ENCODE peak calls at places on chromosome 9, in four cellular contexts. One of them, this sample, is unnamed. For H3K4me1, the result is how much of the 10 kb centered on the place peaks cover.

GRCh38 chr9:113573303-113573958 is 109.9 kb downstream of the RGS3 start:
- DNase-seq in DND-41: no peak
- DNase-seq in pancreas: peak
- DNase-seq in spleen: peak
- DNase-seq in this sample: peak

GRCh38 chr9:36765468-36766341 is 193.0 kb downstream of the MELK start:
- DNase-seq in pancreas: peak
- DNase-seq in spleen: peak
- DNase-seq in DND-41: peak
- DNase-seq in this sample: peak

GRCh38 chr9:134964686-134965085 is 47.0 kb upstream of the FCN1 start:
- DNase-seq in pancreas: peak
- DNase-seq in DND-41: no peak
- DNase-seq in spleen: peak
- DNase-seq in this sample: no peak

GRCh38 chr9:138047469-138048040 is 170.0 kb downstream of the CACNA1B start:
- DNase-seq in spleen: no peak
- DNase-seq in pancreas: no peak
- DNase-seq in DND-41: no peak
- DNase-seq in this sample: no peak

GRCh38 chr9:112719292-112719691 is 1.4 kb upstream of the INIP start:
- DNase-seq in DND-41: no peak
- DNase-seq in spleen: no peak
- DNase-seq in pancreas: no peak
- DNase-seq in this sample: no peak

GRCh38 chr9:126880947-126881332 is 20.5 kb downstream of the ZBTB34 start:
- DNase-seq in spleen: no peak
- DNase-seq in DND-41: no peak
- DNase-seq in pancreas: no peak
- DNase-seq in this sample: no peak

GRCh38 chr9:100011062-100011681 is 87.6 kb downstream of the ERP44 start:
- DNase-seq in spleen: no peak
- DNase-seq in pancreas: no peak
- DNase-seq in DND-41: peak
- DNase-seq in this sample: no peak

GRCh38 chr9:14056235-14056930 is 257.6 kb downstream of the NFIB start:
- DNase-seq in spleen: no peak
- DNase-seq in pancreas: no peak
- DNase-seq in DND-41: no peak
- DNase-seq in this sample: no peak

GRCh38 chr9:97632406-97632991 is 669 bp downstream of the TSTD2 start:
- DNase-seq in spleen: peak
- DNase-seq in DND-41: peak
- DNase-seq in pancreas: peak
- DNase-seq in this sample: peak

GRCh38 chr9:109467936-109468335 is 30.2 kb downstream of the PTPN3 start:
- DNase-seq in pancreas: no peak
- DNase-seq in spleen: no peak
- DNase-seq in DND-41: peak
- DNase-seq in this sample: no peak

GRCh38 chr9:120971938-120972337 is 45.3 kb upstream of the TRAF1 start:
- DNase-seq in pancreas: no peak
- DNase-seq in DND-41: no peak
- DNase-seq in spleen: no peak
- DNase-seq in this sample: no peak

GRCh38 chr9:22204240-22204639 is 195.1 kb upstream of the CDKN2B start:
- DNase-seq in spleen: no peak
- DNase-seq in DND-41: no peak
- DNase-seq in pancreas: no peak
- DNase-seq in this sample: no peak

GRCh38 chr9:76181020-76181641 is 213.1 kb downstream of the RFK start:
- DNase-seq in pancreas: no peak
- DNase-seq in DND-41: no peak
- DNase-seq in spleen: no peak
- DNase-seq in this sample: no peak

GRCh38 chr9:93017621-93018020 is 40.9 kb upstream of the SUSD3 start:
- DNase-seq in spleen: peak
- DNase-seq in DND-41: no peak
- DNase-seq in pancreas: no peak
- DNase-seq in this sample: peak

GRCh38 chr9:133715295-133715865 is 22.8 kb downstream of the SARDH start:
- DNase-seq in spleen: peak
- DNase-seq in pancreas: peak
- DNase-seq in DND-41: no peak
- DNase-seq in this sample: peak

GRCh38 chr9:99360026-99360425 is 137.9 kb downstream of the SEC61B start:
- DNase-seq in spleen: no peak
- DNase-seq in pancreas: no peak
- DNase-seq in DND-41: no peak
- DNase-seq in this sample: no peak

GRCh38 chr9:124522121-124523098 is 15.2 kb upstream of the NR5A1 start:
- DNase-seq in pancreas: no peak
- DNase-seq in spleen: no peak
- DNase-seq in DND-41: no peak
- DNase-seq in this sample: no peak

GRCh38 chr9:73269430-73270101 is 117.9 kb downstream of the ANXA1 start:
- DNase-seq in DND-41: no peak
- DNase-seq in spleen: no peak
- DNase-seq in pancreas: no peak
- DNase-seq in this sample: no peak

GRCh38 chr9:89954229-89954628 is 349.4 kb downstream of the GADD45G start:
- DNase-seq in DND-41: no peak
- DNase-seq in spleen: no peak
- DNase-seq in pancreas: no peak
- DNase-seq in this sample: no peak

GRCh38 chr9:20683351-20684034 is 566 bp upstream of the FOCAD start:
- DNase-seq in pancreas: no peak
- DNase-seq in spleen: no peak
- DNase-seq in DND-41: peak
- DNase-seq in this sample: no peak

GRCh38 chr9:118618091-118618490 is 751.1 kb downstream of the BRINP1 start:
- DNase-seq in pancreas: no peak
- DNase-seq in DND-41: no peak
- DNase-seq in spleen: no peak
- DNase-seq in this sample: no peak

GRCh38 chr9:35258665-35259474 is 97.1 kb downstream of the UNC13B start:
- DNase-seq in pancreas: peak
- DNase-seq in spleen: no peak
- DNase-seq in DND-41: peak
- DNase-seq in this sample: peak

DNA sequence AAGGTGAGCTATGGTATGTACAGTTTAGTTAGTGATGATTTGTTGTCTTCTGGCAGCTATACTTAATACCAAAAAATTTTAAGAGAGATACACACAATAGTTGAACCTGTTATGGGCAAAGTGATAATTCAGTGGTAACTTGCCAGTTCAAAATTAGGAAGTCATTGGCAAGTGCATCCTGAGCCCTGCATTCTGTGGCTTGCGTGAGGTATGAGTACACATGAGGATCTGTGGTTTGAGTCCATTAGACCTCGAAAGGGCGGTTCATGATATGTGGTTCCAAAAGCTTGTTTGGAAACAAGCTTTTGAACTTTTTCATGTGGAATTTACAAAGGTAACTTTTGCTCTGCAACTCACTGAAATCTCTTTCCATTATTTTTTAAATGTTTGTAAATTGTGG is 47.0 kb downstream of the GPR21 start:
- DNase-seq in spleen: no peak
- DNase-seq in pancreas: no peak
- DNase-seq in DND-41: no peak
- DNase-seq in this sample: no peak
- H3K4me1 ChIP-seq in spleen: under half
- H3K4me1 ChIP-seq in pancreas: under half
- H3K4me1 ChIP-seq in DND-41: under half
- H3K4me1 ChIP-seq in this sample: under half

DNA sequence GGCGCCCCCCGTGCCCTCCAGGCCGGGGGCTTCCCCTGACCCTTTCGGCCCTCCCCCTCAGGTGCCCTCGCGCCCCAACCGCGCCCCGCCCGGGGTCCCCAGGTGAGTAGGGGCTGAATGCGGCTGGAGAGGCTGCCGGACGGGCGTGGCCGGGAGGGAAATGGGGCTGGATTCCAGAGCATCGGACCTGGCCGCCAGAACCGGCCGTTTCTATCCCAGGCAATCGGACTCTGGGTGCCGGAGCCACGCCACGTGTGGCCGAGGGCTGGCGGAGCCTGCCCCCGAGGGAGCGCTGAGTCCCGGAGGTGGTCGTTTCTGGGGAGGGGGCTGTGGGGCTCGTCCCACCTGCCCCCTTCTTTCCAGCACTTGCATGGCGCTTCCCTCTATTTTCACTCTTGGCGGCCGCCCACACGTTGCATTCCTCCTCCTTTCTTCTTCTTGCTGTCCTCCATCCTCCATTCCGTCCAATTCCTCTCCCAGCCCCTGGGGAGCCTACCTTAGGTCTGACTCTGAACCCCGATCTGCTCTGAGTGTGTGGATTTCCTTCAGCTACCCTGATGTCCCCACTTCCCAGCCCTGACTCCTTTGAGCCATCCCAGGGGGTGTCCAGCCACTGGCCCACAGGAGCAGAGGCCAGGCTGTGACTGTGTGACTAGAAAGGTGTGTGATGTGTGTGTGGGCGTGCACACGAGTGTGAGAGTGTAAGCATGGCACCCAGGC is 24.8 kb downstream of the GOLGA2 start:
- DNase-seq in spleen: no peak
- DNase-seq in DND-41: no peak
- DNase-seq in pancreas: no peak
- DNase-seq in this sample: no peak
- H3K4me3 ChIP-seq in spleen: peak
- H3K4me3 ChIP-seq in DND-41: no peak
- H3K4me3 ChIP-seq in pancreas: peak
- H3K4me3 ChIP-seq in this sample: no peak

GRCh38 chr9:33228606-33229005 is 11.4 kb upstream of the SPINK4 start:
- DNase-seq in pancreas: no peak
- DNase-seq in DND-41: no peak
- DNase-seq in spleen: no peak
- DNase-seq in this sample: no peak

GRCh38 chr9:33227741-33228140 is 12.2 kb upstream of the SPINK4 start:
- DNase-seq in spleen: no peak
- DNase-seq in DND-41: no peak
- DNase-seq in pancreas: no peak
- DNase-seq in this sample: no peak

GRCh38 chr9:33227013-33227398 is 13.0 kb upstream of the SPINK4 start:
- DNase-seq in spleen: peak
- DNase-seq in pancreas: no peak
- DNase-seq in DND-41: no peak
- DNase-seq in this sample: no peak

GRCh38 chr9:33223696-33224095 is 16.3 kb upstream of the SPINK4 start:
- DNase-seq in DND-41: no peak
- DNase-seq in pancreas: no peak
- DNase-seq in spleen: no peak
- DNase-seq in this sample: no peak

GRCh38 chr9:33225319-33226152 is 14.4 kb upstream of the SPINK4 start:
- DNase-seq in DND-41: peak
- DNase-seq in spleen: no peak
- DNase-seq in pancreas: no peak
- DNase-seq in this sample: no peak
- TF ChIP-seq CTCF in DND-41: peak
- TF ChIP-seq CTCF in spleen: peak
- TF ChIP-seq CTCF in pancreas: peak
- TF ChIP-seq CTCF in this sample: peak

DNA sequence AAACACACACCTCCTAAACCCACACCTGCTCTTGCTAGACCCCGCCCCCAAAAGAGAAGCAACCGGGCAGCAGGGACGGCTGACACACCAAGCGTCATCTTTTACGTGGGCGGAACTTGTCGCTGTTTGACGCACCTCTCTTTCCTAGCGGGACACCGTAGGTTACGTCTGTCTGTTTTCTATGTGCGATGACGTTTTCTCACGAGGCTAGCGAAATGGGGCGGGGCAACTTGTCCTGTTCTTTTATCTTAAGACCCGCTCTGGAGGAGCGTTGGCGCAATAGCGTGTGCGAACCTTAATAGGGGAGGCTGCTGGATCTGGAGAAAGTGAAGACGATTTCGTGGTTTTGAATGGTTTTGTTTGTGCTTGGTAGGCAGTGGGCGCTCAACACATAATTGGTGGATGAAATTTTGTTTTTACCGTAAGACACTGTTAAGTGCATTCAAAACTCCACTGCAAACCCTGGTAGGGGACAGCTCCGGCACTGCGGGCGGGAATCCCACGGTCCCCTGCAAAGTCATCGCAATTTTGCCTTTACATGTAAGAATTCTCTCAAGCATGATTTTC is 501 bp upstream of the C9orf72 start:
- DNase-seq in pancreas: peak
- DNase-seq in spleen: peak
- DNase-seq in DND-41: peak
- DNase-seq in this sample: peak
- H3K4me1 ChIP-seq in pancreas: under half
- H3K4me1 ChIP-seq in spleen: under half
- H3K4me1 ChIP-seq in DND-41: under half
- H3K4me1 ChIP-seq in this sample: under half

DNA sequence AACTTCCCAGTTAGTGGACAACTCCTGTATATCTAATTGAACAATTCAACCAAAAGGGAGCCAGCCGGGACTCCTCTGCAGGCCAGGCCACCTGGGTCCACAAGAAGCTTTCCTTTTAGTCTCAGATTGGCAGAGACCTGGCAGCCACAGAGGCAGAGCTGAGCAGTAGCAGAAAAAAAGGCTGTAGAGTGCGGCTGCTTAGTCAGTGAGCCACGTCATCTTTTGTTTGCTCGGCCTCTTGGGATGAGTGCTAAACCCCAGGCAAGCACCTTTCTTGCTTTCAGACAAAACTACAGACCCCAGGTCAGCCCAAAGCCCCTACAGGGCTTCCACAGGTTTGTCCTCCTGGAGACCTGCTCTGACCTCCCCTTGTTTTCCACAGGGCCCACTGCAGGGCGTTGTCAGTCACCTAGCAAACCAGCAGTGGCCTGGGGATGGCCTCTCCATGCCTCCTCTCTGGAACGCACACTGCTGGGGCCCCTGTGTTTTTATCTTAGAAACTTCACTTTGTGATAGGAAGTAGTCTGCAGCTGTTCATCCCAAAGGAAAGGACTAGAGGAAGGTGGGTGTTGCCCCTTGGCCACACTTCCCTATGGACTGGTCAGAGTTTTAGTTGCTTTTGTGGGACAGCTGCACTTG is 49.9 kb downstream of the SHB start:
- DNase-seq in spleen: no peak
- DNase-seq in DND-41: no peak
- DNase-seq in pancreas: no peak
- DNase-seq in this sample: no peak
- H3K4me3 ChIP-seq in spleen: no peak
- H3K4me3 ChIP-seq in DND-41: no peak
- H3K4me3 ChIP-seq in pancreas: no peak
- H3K4me3 ChIP-seq in this sample: no peak